ENCODE peak calls at places on chromosome 22, in ten cellular contexts. D, T, Q, K, I, G, L, A, N and R are unnamed samples.

GRCh38 chr22:50303848-50304527 is 3.5 kb downstream of the PLXNB2 start:
- DNase-seq in D (no peak), T (peak), Q (no peak), K (peak), I (no peak), G (no peak), L (peak), A (peak), N (peak), R (no peak)

GRCh38 chr22:45984316-45984916 is 7.5 kb upstream of the WNT7B start:
- DNase-seq in D (no peak), T (no peak), Q (no peak), K (no peak), I (no peak), G (no peak), L (no peak), A (no peak), N (no peak), R (no peak)

GRCh38 chr22:39244073-39244495 is 698 bp downstream of the PDGFB start:
- DNase-seq in D (no peak), T (peak), Q (no peak), K (no peak), I (no peak), G (no peak), L (no peak), A (peak), N (no peak), R (no peak)

GRCh38 chr22:37269930-37270678 is 12.2 kb upstream of the CYTH4 start:
- DNase-seq in D (no peak), T (no peak), Q (no peak), K (no peak), I (no peak), G (no peak), L (no peak), A (no peak), N (no peak), R (no peak)

GRCh38 chr22:27628891-27629631 is 172.5 kb downstream of the MN1 start:
- DNase-seq in D (no peak), T (peak), Q (no peak), K (no peak), I (no peak), G (no peak), L (no peak), A (no peak), N (no peak), R (no peak)

GRCh38 chr22:49084203-49084602 is 743.5 kb downstream of the BRD1 start:
- DNase-seq in D (no peak), T (no peak), Q (no peak), K (no peak), I (no peak), G (no peak), L (no peak), A (peak), N (peak), R (no peak)

GRCh38 chr22:49622241-49623105 is 205.2 kb downstream of the BRD1 start:
- DNase-seq in D (no peak), T (no peak), Q (no peak), K (no peak), I (no peak), G (no peak), L (no peak), A (no peak), N (no peak), R (no peak)

GRCh38 chr22:28547132-28547842 is 132.4 kb downstream of the TTC28 start:
- DNase-seq in D (no peak), T (no peak), Q (no peak), K (no peak), I (no peak), G (no peak), L (no peak), A (peak), N (no peak), R (no peak)

GRCh38 chr22:43174941-43175531 is 11.9 kb downstream of the TTLL12 start:
- DNase-seq in D (no peak), T (peak), Q (no peak), K (no peak), I (no peak), G (no peak), L (no peak), A (no peak), N (no peak), R (no peak)

GRCh38 chr22:45529097-45529496 is 26.4 kb downstream of the FBLN1 start:
- DNase-seq in D (no peak), T (no peak), Q (no peak), K (no peak), I (no peak), G (no peak), L (no peak), A (no peak), N (no peak), R (no peak)

GRCh38 chr22:29625090-29625825 is 21.8 kb downstream of the NF2 start:
- DNase-seq in D (no peak), T (peak), Q (peak), K (peak), I (peak), G (no peak), L (peak), A (peak), N (peak), R (peak)

GRCh38 chr22:47795477-47796127 is 1033.2 kb downstream of the TBC1D22A start:
- DNase-seq in D (no peak), T (no peak), Q (no peak), K (no peak), I (no peak), G (no peak), L (no peak), A (no peak), N (no peak), R (peak)

GRCh38 chr22:48760481-48761238 is 1067.0 kb downstream of the BRD1 start:
- DNase-seq in D (no peak), T (no peak), Q (no peak), K (peak), I (no peak), G (no peak), L (no peak), A (no peak), N (peak), R (peak)

GRCh38 chr22:42330953-42331525 is 60.6 kb upstream of the TCF20 start:
- DNase-seq in D (no peak), T (no peak), Q (no peak), K (no peak), I (peak), G (no peak), L (no peak), A (no peak), N (no peak), R (no peak)

GRCh38 chr22:27207907-27208306 is 550.5 kb downstream of the MIAT start:
- DNase-seq in D (no peak), T (peak), Q (peak), K (no peak), I (no peak), G (no peak), L (no peak), A (peak), N (no peak), R (peak)

GRCh38 chr22:45318168-45318557 is 8.4 kb downstream of the FAM118A start:
- DNase-seq in D (peak), T (peak), Q (no peak), K (peak), I (peak), G (no peak), L (peak), A (no peak), N (peak), R (peak)

GRCh38 chr22:29369460-29369859 is 18.9 kb downstream of the AP1B1 start:
- DNase-seq in D (no peak), T (no peak), Q (peak), K (peak), I (no peak), G (no peak), L (no peak), A (no peak), N (peak), R (peak)

GRCh38 chr22:24437820-24438328 is 10.5 kb downstream of the ADORA2A start:
- DNase-seq in D (peak), T (peak), Q (no peak), K (no peak), I (peak), G (peak), L (peak), A (no peak), N (no peak), R (no peak)

GRCh38 chr22:19717691-19718254 is 3.5 kb downstream of the SEPTIN5 start:
- DNase-seq in D (peak), T (peak), Q (peak), K (peak), I (peak), G (no peak), L (peak), A (peak), N (peak), R (no peak)

GRCh38 chr22:26585104-26585790 is 4.7 kb downstream of the TPST2 start:
- DNase-seq in D (no peak), T (peak), Q (no peak), K (peak), I (no peak), G (no peak), L (no peak), A (peak), N (peak), R (peak)

GRCh38 chr22:38570841-38571364 is 920 bp upstream of the DMC1 start:
- DNase-seq in D (peak), T (peak), Q (no peak), K (no peak), I (peak), G (no peak), L (peak), A (peak), N (peak), R (no peak)

GRCh38 chr22:17412232-17412631 is 43.0 kb downstream of the CECR2 start:
- DNase-seq in D (no peak), T (no peak), Q (no peak), K (peak), I (no peak), G (no peak), L (no peak), A (no peak), N (no peak), R (no peak)

GRCh38 chr22:25702046-25702445 is 39.9 kb upstream of the MYO18B start:
- DNase-seq in D (peak), T (peak), Q (no peak), K (no peak), I (peak), G (no peak), L (peak), A (no peak), N (no peak), R (no peak)

GRCh38 chr22:41576877-41577276 is 12.8 kb downstream of the PMM1 start:
- DNase-seq in D (peak), T (peak), Q (peak), K (no peak), I (no peak), G (no peak), L (peak), A (peak), N (no peak), R (no peak)